ENCODE peak calls at places on chromosomes 7 and 10, in eight cellular contexts. S is HCT116, Q is upper lobe of left lung, H is endothelial cell of umbilical vein, G is sigmoid colon, P is HL-60, W is K562, V is breast epithelium. J is an unnamed sample.

GRCh38 chr10:43939389-43939938 is 290.8 kb upstream of the ZNF32 start:
- DNase-seq in S (no peak), Q (no peak), H (no peak), G (no peak), P (no peak), W (no peak), V (no peak), J (no peak)

GRCh38 chr10:73209705-73210104 is 37.4 kb downstream of the DNAJC9 start:
- DNase-seq in S (no peak), Q (no peak), H (peak), G (no peak), P (no peak), W (no peak), V (no peak), J (no peak)

GRCh38 chr7:68288099-68288498 is 1291.5 kb downstream of the TYW1 start:
- DNase-seq in S (no peak), Q (no peak), H (no peak), G (no peak), P (no peak), W (no peak), V (no peak), J (no peak)

GRCh38 chr10:4013651-4014085 is 228.7 kb upstream of the KLF6 start:
- DNase-seq in S (no peak), Q (peak), H (no peak), G (no peak), P (no peak), W (no peak), V (no peak), J (no peak)

GRCh38 chr10:68816796-68817412 is 10.4 kb upstream of the STOX1 start:
- DNase-seq in S (no peak), Q (no peak), H (no peak), G (no peak), P (no peak), W (no peak), V (no peak), J (no peak)

GRCh38 chr7:114539575-114539974 is 125.0 kb downstream of the FOXP2 start:
- DNase-seq in S (peak), Q (no peak), H (peak), G (no peak), P (no peak), W (no peak), V (no peak), J (no peak)

GRCh38 chr7:105399043-105399725 is 10.5 kb upstream of the SRPK2 start:
- DNase-seq in S (no peak), Q (no peak), H (peak), G (no peak), P (no peak), W (peak), V (no peak), J (no peak)

GRCh38 chr10:66591865-66592264 is 334.0 kb upstream of the LRRTM3 start:
- DNase-seq in S (no peak), Q (no peak), H (no peak), G (no peak), P (no peak), W (no peak), V (no peak), J (no peak)

GRCh38 chr10:99888623-99889022 is 106.2 kb downstream of the ABCC2 start:
- DNase-seq in S (no peak), Q (no peak), H (no peak), G (no peak), P (no peak), W (no peak), V (no peak), J (no peak)

GRCh38 chr7:23472046-23472445 is 1.8 kb upstream of the IGF2BP3 start:
- DNase-seq in S (no peak), Q (no peak), H (no peak), G (no peak), P (no peak), W (peak), V (no peak), J (no peak)

GRCh38 chr7:23471090-23471859 is 984 bp upstream of the IGF2BP3 start:
- DNase-seq in S (peak), Q (no peak), H (peak), G (no peak), P (peak), W (peak), V (no peak), J (peak)

GRCh38 chr7:23469150-23469960 is 936 bp downstream of the IGF2BP3 start:
- DNase-seq in S (no peak), Q (no peak), H (peak), G (no peak), P (peak), W (peak), V (no peak), J (no peak)

GRCh38 chr7:23469961-23470250 is 385 bp downstream of the IGF2BP3 start:
- DNase-seq in S (no peak), Q (no peak), H (no peak), G (no peak), P (peak), W (no peak), V (no peak), J (no peak)

GRCh38 chr7:23470290-23471089 is at the start of gene IGF2BP3:
- DNase-seq in S (peak), Q (no peak), H (peak), G (no peak), P (peak), W (peak), V (no peak), J (no peak)
- TF ChIP-seq POLR2AphosphoS5 in S (peak), Q (no peak), H (peak), G (no peak), P (peak), W (peak), V (peak), J (peak)

GRCh38 chr10:7707102-7707501 is 4.0 kb downstream of the ITIH2 start:
- DNase-seq in S (no peak), Q (no peak), H (no peak), G (no peak), P (no peak), W (no peak), V (no peak), J (no peak)
- TF ChIP-seq POLR2AphosphoS5 in S (no peak), Q (no peak), H (no peak), G (no peak), P (no peak), W (no peak), V (no peak), J (no peak)

DNA sequence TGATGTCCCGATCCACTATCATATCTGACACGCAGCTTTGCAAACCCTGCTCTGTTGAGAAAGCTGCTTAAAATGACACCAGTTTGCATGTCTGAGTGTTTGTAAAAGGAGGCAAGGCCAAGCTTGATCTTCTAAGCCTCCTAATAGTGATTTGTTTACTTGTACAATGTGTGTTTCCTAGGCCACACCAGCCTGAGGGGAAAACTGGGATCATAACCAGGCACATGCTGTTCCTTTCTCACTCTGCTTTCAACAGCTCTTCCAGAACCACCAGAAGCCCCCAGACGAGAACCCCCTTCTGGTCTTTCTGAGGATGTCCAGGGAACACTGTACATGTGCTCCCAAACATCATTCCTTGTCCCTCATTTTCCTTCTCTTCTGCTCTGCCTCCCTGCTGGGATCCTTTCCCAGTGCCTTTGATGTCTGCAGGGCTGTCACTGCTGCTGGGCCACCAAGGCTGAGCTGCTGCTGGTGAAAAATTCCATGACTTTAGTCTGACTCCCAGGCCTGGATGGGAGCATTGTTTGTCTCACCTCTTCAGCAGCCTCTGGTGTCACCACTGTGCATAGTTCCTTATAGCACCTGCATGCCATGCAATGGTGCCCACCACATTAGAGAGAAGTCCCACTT is 4.0 kb upstream of the LGI1 start:
- DNase-seq in S (no peak), Q (no peak), H (no peak), G (no peak), P (no peak), W (no peak), V (no peak), J (no peak)
- TF ChIP-seq POLR2AphosphoS5 in S (no peak), Q (no peak), H (no peak), G (peak), P (no peak), W (no peak), V (no peak), J (no peak)

DNA sequence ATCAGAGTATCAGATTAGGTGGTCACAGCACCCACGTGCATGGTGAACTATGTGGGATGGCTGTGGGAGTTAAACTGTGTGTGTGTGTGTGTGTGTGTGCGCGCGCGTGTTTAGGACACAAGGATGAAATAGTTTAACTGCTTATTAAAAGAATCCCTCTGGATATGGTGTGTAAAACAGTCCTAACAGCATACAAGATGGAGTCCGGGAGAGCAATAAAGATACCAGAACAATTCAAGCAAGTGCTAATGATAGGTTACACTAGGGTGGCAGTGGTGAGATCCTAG is 202.2 kb downstream of the IPMK start:
- DNase-seq in S (no peak), Q (no peak), H (no peak), G (no peak), P (no peak), W (no peak), V (no peak), J (no peak)
- TF ChIP-seq POLR2AphosphoS5 in S (no peak), Q (no peak), H (no peak), G (no peak), P (no peak), W (no peak), V (no peak), J (no peak)

GRCh38 chr7:29884399-29885272 is 78.3 kb downstream of the WIPF3 start:
- DNase-seq in S (no peak), Q (no peak), H (no peak), G (no peak), P (no peak), W (no peak), V (peak), J (no peak)

GRCh38 chr7:29883462-29884398 is 77.4 kb downstream of the WIPF3 start:
- DNase-seq in S (no peak), Q (no peak), H (no peak), G (no peak), P (no peak), W (no peak), V (no peak), J (no peak)

GRCh38 chr7:29886827-29887226 is 80.5 kb downstream of the WIPF3 start:
- DNase-seq in S (no peak), Q (no peak), H (no peak), G (no peak), P (no peak), W (no peak), V (no peak), J (no peak)

GRCh38 chr7:29888006-29888405 is 81.7 kb downstream of the WIPF3 start:
- DNase-seq in S (no peak), Q (no peak), H (no peak), G (no peak), P (no peak), W (no peak), V (no peak), J (no peak)

GRCh38 chr7:29885626-29886025 is 79.3 kb downstream of the WIPF3 start:
- DNase-seq in S (no peak), Q (no peak), H (no peak), G (no peak), P (no peak), W (no peak), V (no peak), J (no peak)
- TF ChIP-seq POLR2AphosphoS5 in S (no peak), Q (no peak), H (no peak), G (no peak), P (no peak), W (no peak), V (no peak), J (no peak)

GRCh38 chr7:102417105-102417504 is 16.3 kb upstream of the ORAI2 start:
- DNase-seq in S (no peak), Q (no peak), H (no peak), G (no peak), P (no peak), W (no peak), V (no peak), J (no peak)

GRCh38 chr7:102416406-102416805 is 17.0 kb upstream of the ORAI2 start:
- DNase-seq in S (no peak), Q (no peak), H (no peak), G (no peak), P (no peak), W (no peak), V (no peak), J (no peak)

GRCh38 chr7:102413611-102414010 is 17.4 kb downstream of the PRKRIP1 start:
- DNase-seq in S (no peak), Q (no peak), H (no peak), G (no peak), P (no peak), W (no peak), V (no peak), J (no peak)

GRCh38 chr7:102413071-102413470 is 16.9 kb downstream of the PRKRIP1 start:
- DNase-seq in S (no peak), Q (no peak), H (no peak), G (no peak), P (no peak), W (no peak), V (no peak), J (no peak)

DNA sequence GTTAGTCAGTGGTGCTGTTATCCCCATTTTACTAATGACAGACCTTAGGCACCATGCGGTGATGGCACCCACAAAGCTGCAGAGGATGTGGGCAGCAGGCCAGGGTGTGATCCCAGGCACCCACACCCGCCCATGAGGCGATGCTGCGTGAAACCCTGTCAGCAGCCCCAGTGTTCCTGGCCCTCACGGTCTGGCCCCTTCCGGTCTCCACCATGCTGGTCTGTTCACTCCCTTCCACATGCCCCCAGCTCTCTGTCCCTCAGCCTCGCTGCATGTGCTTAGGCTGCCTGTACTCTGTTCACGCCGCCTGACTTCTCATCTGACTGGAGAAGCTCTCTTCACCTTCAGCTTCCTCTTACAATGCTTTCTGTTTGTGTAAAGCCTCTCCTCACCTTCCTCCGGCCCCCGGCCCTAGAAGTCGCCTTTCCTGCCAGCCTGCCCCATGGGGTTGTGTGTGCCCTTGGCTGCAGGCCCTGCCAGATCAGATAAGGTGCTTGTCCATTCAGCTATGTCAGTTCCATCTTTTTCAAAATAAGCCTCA is 17.6 kb upstream of the ORAI2 start:
- DNase-seq in S (no peak), Q (peak), H (peak), G (no peak), P (peak), W (no peak), V (no peak), J (no peak)
- TF ChIP-seq POLR2AphosphoS5 in S (no peak), Q (no peak), H (no peak), G (no peak), P (peak), W (no peak), V (no peak), J (peak)

GRCh38 chr7:159146084-159146858 is 1.6 kb upstream of the VIPR2 start:
- DNase-seq in S (no peak), Q (no peak), H (no peak), G (no peak), P (no peak), W (no peak), V (no peak), J (no peak)
- TF ChIP-seq POLR2AphosphoS5 in S (no peak), Q (no peak), H (no peak), G (no peak), P (no peak), W (no peak), V (no peak), J (no peak)

DNA sequence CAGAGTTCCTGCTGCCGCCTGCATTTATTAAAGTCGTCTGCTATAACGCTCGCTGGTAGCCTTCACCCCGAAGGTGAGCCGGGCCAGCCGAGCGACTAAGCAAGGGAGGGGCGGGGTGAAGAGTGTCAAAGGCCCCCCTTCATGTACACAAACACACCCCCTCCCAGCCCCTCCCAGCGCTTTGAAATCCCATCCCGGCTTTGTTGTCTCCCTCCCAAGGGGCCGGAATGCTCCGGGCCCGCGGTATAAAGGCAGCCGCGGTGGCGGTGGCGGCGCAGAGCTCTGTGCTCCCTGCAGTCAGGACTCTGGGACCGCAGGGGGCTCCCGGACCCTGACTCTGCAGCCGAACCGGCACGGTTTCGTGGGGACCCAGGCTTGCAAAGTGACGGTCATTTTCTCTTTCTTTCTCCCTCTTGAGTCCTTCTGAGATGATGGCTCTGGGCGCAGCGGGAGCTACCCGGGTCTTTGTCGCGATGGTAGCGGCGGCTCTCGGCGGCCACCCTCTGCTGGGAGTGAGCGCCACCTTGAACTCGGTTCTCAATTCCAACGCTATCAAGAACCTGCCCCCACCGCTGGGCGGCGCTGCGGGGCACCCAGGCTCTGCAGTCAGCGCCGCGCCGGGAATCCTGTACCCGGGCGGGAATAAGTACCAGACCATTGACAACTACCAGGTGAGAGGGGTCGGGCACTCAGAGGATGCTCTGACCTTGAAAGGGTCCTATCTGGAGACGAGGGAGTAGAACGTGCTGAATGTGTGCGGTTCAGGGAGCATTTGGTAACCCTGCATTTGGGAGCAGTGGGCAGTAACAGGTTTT is at the start of gene DKK1:
- DNase-seq in S (peak), Q (peak), H (peak), G (peak), P (no peak), W (peak), V (peak), J (no peak)
- TF ChIP-seq POLR2AphosphoS5 in S (peak), Q (no peak), H (peak), G (no peak), P (no peak), W (no peak), V (no peak), J (no peak)

GRCh38 chr10:111986079-111986478 is 197.5 kb downstream of the GPAM start:
- DNase-seq in S (no peak), Q (no peak), H (no peak), G (no peak), P (no peak), W (no peak), V (no peak), J (no peak)
- TF ChIP-seq POLR2AphosphoS5 in S (no peak), Q (no peak), H (no peak), G (peak), P (no peak), W (no peak), V (no peak), J (no peak)